ENCODE peak calls at places on chromosomes 12 and 14, in four cellular contexts. U is lower lobe of right lung, W is hepatocyte, F is mesenchymal stem cell. N is an unnamed sample. For H3K27me3, the result is how much of the 10 kb centered on the place peaks cover.

GRCh38 chr12:6688543-6688999 is 604 bp downstream of the ZNF384 start:
- DNase-seq in F (no peak), W (peak), U (peak), N (peak)

GRCh38 chr12:1800646-1801284 is 19.6 kb upstream of the LRTM2 start:
- DNase-seq in F (peak), W (no peak), U (peak), N (peak)

GRCh38 chr14:75070383-75070782 is 942 bp downstream of the ZC2HC1C start:
- DNase-seq in U (no peak), F (no peak), W (no peak), N (no peak)

GRCh38 chr14:68688872-68689371 is 103.9 kb downstream of the ZFP36L1 start:
- DNase-seq in U (no peak), F (peak), W (peak), N (no peak)

GRCh38 chr12:53652366-53652765 is 23.5 kb downstream of the ATP5MC2 start:
- DNase-seq in U (no peak), W (no peak), F (peak), N (no peak)

GRCh38 chr14:73722581-73722980 is 8.4 kb upstream of the PNMA1 start:
- DNase-seq in U (no peak), W (no peak), F (no peak), N (no peak)

GRCh38 chr12:82144505-82144904 is 213.7 kb downstream of the CCDC59 start:
- DNase-seq in U (no peak), W (no peak), F (no peak), N (no peak)

GRCh38 chr12:46450279-46450748 is 77.7 kb upstream of the SLC38A2 start:
- DNase-seq in F (no peak), U (peak), W (no peak), N (no peak)

GRCh38 chr14:81366259-81366658 is 33.9 kb downstream of the STON2 start:
- DNase-seq in U (no peak), F (no peak), W (peak), N (peak)

GRCh38 chr14:36221097-36221496 is 44.6 kb upstream of the PTCSC3 start:
- DNase-seq in U (no peak), F (no peak), W (no peak), N (no peak)

GRCh38 chr12:2372178-2372577 is 319.4 kb downstream of the CACNA1C start:
- DNase-seq in F (no peak), U (no peak), W (no peak), N (no peak)

GRCh38 chr14:74418031-74418430 is 8.0 kb downstream of the SYNDIG1L start:
- DNase-seq in U (no peak), W (no peak), F (no peak), N (no peak)

GRCh38 chr14:104030958-104031357 is 54.5 kb upstream of the ASPG start:
- DNase-seq in W (no peak), U (no peak), F (no peak), N (no peak)

GRCh38 chr14:71995741-71996140 is 63.5 kb downstream of the RGS6 start:
- DNase-seq in U (no peak), F (no peak), W (no peak), N (no peak)

GRCh38 chr12:87597114-87597513 is 432.1 kb downstream of the C12orf50 start:
- DNase-seq in F (no peak), W (no peak), U (no peak), N (no peak)

GRCh38 chr12:38736821-38737220 is 168.6 kb downstream of the CPNE8 start:
- DNase-seq in F (no peak), U (no peak), W (no peak), N (no peak)

GRCh38 chr14:58082011-58082410 is 70.0 kb downstream of the ARMH4 start:
- DNase-seq in F (peak), W (no peak), U (no peak), N (no peak)

GRCh38 chr14:58078471-58078870 is 73.5 kb downstream of the ARMH4 start:
- DNase-seq in F (no peak), W (no peak), U (no peak), N (no peak)

GRCh38 chr14:58078068-58078467 is 73.9 kb downstream of the ARMH4 start:
- DNase-seq in F (peak), U (no peak), W (no peak), N (peak)

GRCh38 chr14:58085877-58086276 is 66.1 kb downstream of the ARMH4 start:
- DNase-seq in W (no peak), U (no peak), F (no peak), N (no peak)

GRCh38 chr14:58082491-58083098 is 69.4 kb downstream of the ARMH4 start:
- DNase-seq in U (no peak), W (peak), F (peak), N (peak)
- H3K4me3 ChIP-seq in U (no peak), W (no peak), F (no peak), N (no peak)

GRCh38 chr12:47908738-47909137 is 3.9 kb upstream of the VDR start:
- DNase-seq in F (no peak), U (no peak), W (no peak), N (no peak)
- H3K27me3 ChIP-seq in F (under half), U (under half), W (under half), N (under half)

DNA sequence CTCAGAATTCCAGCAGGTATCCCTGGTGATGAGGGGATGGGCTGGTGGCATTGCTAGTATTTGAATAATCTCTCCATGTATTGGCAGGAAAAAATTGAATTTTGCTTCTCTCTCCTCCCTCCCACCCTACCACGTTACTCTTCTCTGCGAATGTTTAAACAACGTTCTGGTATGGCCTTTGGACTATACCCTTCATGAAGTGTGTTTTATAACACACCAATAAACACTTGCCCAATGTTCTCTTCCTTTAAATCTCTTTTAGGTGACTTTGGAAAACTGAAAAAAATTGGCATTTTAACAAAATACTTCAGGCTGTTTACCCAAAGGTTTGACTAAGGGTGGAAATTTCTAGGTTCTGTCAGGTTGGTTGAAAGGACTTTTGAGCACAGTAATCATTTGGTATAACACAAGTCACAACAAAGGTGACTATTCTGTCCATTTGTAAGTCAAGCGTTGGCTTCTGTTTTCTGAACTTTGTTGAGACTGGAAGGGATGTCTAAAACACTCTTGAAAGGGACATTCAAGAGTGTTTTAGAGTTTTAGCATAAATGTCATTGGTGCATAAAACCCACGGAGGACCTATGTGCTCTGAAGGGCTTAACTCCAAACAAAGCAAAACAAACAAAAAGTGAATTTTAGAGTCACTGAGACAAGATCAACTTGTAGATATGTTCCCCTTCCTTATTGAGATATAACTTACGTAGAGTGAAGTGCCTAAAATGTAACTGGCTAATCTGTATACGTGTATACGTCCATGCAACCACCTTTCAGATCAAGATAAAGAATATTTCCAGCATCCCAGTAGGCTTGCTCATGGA is 446.9 kb downstream of the AEBP2 start:
- DNase-seq in F (peak), W (no peak), U (no peak), N (no peak)
- H3K4me3 ChIP-seq in F (no peak), W (no peak), U (no peak), N (no peak)

DNA sequence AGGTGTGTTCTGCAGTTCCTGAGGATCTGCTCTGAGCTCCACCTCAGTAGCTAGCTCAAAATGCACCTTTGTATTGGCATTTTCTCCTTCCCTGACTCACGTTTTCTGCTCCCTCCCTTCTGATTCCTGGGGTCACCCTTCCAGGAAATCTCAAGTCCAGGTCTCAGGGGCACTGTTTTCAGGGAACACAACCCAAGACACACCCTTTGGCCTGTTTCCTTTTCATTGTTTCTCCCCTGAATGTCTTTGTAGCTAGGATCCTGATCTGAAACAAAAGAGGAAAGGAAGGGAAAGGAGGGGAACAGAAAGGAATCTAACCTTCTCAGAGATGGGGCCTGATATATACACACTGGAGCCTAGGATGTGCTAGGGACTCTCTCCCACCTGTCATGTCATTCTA is 7.3 kb upstream of the RIPK3 start:
- DNase-seq in F (no peak), U (no peak), W (no peak), N (no peak)
- H3K27me3 ChIP-seq in F (half or more), U (under half), W (under half), N (under half)

GRCh38 chr14:58238252-58239247 is 6.1 kb upstream of the PSMA3 start:
- DNase-seq in U (no peak), F (peak), W (peak), N (no peak)
- H3K4me3 ChIP-seq in U (peak), F (no peak), W (peak), N (peak)